ENCODE peak calls at places on chromosomes 16 and 17, in five cellular contexts. D, I, F, G and T are unnamed samples.

GRCh38 chr16:12271006-12271405 is 294.5 kb downstream of the SNX29 start:
- DNase-seq in D (no peak), I (no peak), F (peak), G (no peak), T (no peak)

GRCh38 chr17:60586288-60586974 is 13.6 kb upstream of the PPM1D start:
- DNase-seq in D (no peak), I (no peak), F (no peak), G (no peak), T (no peak)

GRCh38 chr16:66408181-66409048 is 18.7 kb upstream of the BEAN1 start:
- DNase-seq in D (no peak), I (no peak), F (peak), G (peak), T (peak)

GRCh38 chr16:35409503-35409902 is 1950.1 kb downstream of the TP53TG3F start:
- DNase-seq in D (no peak), I (no peak), F (no peak), G (no peak), T (no peak)

GRCh38 chr16:30893082-30893743 is 664 bp downstream of the BCL7C start:
- DNase-seq in D (no peak), I (no peak), F (no peak), G (no peak), T (no peak)

GRCh38 chr16:22635345-22635744 is 124.7 kb downstream of the NPIPB5 start:
- DNase-seq in D (no peak), I (no peak), F (no peak), G (no peak), T (no peak)

GRCh38 chr16:27311449-27311831 is 2.3 kb upstream of the IL4R start:
- DNase-seq in D (no peak), I (no peak), F (no peak), G (no peak), T (no peak)

GRCh38 chr16:20897253-20897896 is 2.8 kb downstream of the DCUN1D3 start:
- DNase-seq in D (no peak), I (no peak), F (no peak), G (peak), T (no peak)

GRCh38 chr16:82470506-82471196 is 156.1 kb upstream of the CDH13 start:
- DNase-seq in D (peak), I (no peak), F (no peak), G (no peak), T (no peak)

GRCh38 chr16:2147981-2148671 is at the start of gene RAB26:
- DNase-seq in D (peak), I (peak), F (no peak), G (peak), T (no peak)

GRCh38 chr16:28279006-28279405 is 13.3 kb upstream of the SBK1 start:
- DNase-seq in D (no peak), I (no peak), F (no peak), G (no peak), T (no peak)

GRCh38 chr17:72984925-72985322 is 107.6 kb downstream of the SLC39A11 start:
- DNase-seq in D (no peak), I (no peak), F (peak), G (no peak), T (no peak)

GRCh38 chr17:17041018-17041521 is 1.2 kb upstream of the MPRIP start:
- DNase-seq in D (no peak), I (no peak), F (no peak), G (peak), T (no peak)

GRCh38 chr16:77816293-77816692 is 27.9 kb downstream of the VAT1L start:
- DNase-seq in D (no peak), I (no peak), F (no peak), G (no peak), T (no peak)

GRCh38 chr16:12542818-12543699 is 260.6 kb downstream of the CPPED1 start:
- DNase-seq in D (no peak), I (no peak), F (no peak), G (no peak), T (no peak)

GRCh38 chr17:42866216-42866615 is 15.2 kb downstream of the AOC3 start:
- DNase-seq in D (no peak), I (no peak), F (no peak), G (no peak), T (no peak)

DNA sequence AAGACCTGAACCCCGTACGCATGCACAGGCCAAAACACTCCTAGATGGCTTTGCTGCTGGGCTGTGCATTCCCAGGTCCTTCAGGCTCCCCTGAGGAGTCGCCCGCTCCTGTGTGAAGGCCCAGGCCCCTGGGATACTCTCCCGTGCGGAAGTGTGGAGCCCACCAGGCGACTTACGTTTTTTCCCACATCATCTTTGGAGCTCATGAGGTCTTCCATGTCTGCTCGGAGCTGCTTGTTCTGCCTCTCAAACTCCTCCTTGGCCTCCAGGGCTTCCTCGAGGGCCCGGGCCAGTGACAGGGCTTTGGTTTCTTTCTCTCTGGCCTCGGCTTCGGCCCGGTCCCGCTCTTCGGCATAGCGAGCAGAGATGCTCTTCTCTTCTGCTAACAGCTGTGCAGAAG is 56.4 kb downstream of the NDEL1 start:
- DNase-seq in D (no peak), I (no peak), F (no peak), G (no peak), T (no peak)
- H3K27ac ChIP-seq in D (no peak), I (no peak), F (no peak), G (no peak), T (no peak)

GRCh38 chr16:779561-779960 is 8.6 kb downstream of the RPUSD1 start:
- DNase-seq in D (no peak), I (no peak), F (no peak), G (no peak), T (no peak)

GRCh38 chr16:778909-779527 is 9.2 kb downstream of the RPUSD1 start:
- DNase-seq in D (no peak), I (no peak), F (no peak), G (no peak), T (no peak)

GRCh38 chr16:776824-777223 is 11.4 kb downstream of the RPUSD1 start:
- DNase-seq in D (no peak), I (no peak), F (no peak), G (no peak), T (no peak)

GRCh38 chr16:778447-778846 is 9.7 kb downstream of the RPUSD1 start:
- DNase-seq in D (no peak), I (no peak), F (no peak), G (no peak), T (no peak)

GRCh38 chr16:777826-778225 is 10.4 kb downstream of the RPUSD1 start:
- DNase-seq in D (no peak), I (no peak), F (no peak), G (no peak), T (no peak)
- H3K27ac ChIP-seq in D (no peak), I (no peak), F (peak), G (no peak), T (no peak)

GRCh38 chr17:7834554-7834890 is 505 bp downstream of the KDM6B start:
- DNase-seq in D (peak), I (peak), F (no peak), G (peak), T (no peak)

GRCh38 chr17:7837375-7838290 is 3.6 kb downstream of the KDM6B start:
- DNase-seq in D (no peak), I (no peak), F (no peak), G (no peak), T (no peak)

GRCh38 chr17:7836596-7837374 is 2.8 kb downstream of the KDM6B start:
- DNase-seq in D (peak), I (peak), F (peak), G (peak), T (no peak)

GRCh38 chr17:7834891-7835817 is 1.1 kb downstream of the KDM6B start:
- DNase-seq in D (peak), I (peak), F (peak), G (peak), T (peak)

GRCh38 chr17:7835818-7836595 is 2.0 kb downstream of the KDM6B start:
- DNase-seq in D (peak), I (peak), F (no peak), G (peak), T (no peak)
- H3K27ac ChIP-seq in D (peak), I (peak), F (peak), G (peak), T (peak)

GRCh38 chr17:44775838-44776621 is 17.2 kb downstream of the ADAM11 start:
- DNase-seq in D (no peak), I (no peak), F (no peak), G (no peak), T (no peak)
- H3K27ac ChIP-seq in D (peak), I (peak), F (peak), G (no peak), T (no peak)

DNA sequence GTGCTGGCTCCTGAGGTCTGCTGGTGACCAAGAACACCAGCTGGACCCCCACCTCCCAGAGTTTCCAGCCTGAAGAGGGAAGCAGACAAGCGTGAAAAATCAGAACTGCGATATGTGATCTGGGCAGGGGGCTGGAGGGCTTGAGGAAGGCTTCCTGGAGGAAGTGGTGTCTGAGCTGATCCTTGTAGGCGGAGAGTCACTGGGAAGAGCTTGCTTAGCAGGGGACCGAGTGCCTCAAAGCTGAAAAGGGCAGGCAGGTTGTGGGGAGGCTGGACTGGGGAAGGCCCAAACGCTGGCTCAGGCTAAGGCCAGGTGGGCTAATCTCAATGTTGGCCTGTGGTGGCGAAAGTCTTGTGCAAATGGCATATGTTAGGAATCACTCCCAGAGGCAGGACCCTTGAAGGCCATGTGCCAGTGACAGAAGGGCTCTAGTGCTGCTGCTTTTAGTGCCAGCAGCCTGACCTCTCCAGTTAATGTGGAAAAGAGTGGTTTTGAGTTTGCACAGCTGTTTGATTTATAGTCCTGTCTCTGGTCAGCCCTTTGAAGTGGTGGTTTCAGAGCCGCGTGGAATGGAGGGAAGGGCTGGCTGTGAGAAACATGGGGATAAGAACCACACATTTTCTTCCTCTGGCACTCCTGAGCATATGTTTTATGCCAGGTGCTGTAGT is 85.3 kb upstream of the LGALS9 start:
- DNase-seq in D (no peak), I (no peak), F (no peak), G (peak), T (no peak)
- H3K27ac ChIP-seq in D (no peak), I (no peak), F (no peak), G (no peak), T (no peak)

DNA sequence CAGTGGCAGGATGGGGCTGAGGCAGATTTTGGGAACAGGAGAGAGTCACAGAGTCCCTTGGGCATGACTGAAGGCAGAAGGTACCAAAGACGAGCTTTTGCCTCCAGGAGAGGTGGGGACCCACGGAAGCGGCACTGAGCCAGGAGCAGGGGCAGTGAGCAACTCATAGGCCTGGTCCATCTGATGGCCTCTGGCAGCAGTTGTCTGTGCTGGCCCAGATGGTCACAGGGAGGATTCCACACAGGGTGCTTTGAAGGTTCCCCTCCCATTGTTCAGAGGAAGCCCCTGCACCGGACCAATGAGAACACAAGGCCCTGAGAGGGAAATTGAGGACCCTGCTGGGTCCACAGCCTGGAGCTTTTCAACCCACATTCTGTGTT is 360.3 kb upstream of the TNRC6C start:
- DNase-seq in D (no peak), I (no peak), F (no peak), G (no peak), T (no peak)
- H3K27ac ChIP-seq in D (no peak), I (no peak), F (no peak), G (no peak), T (no peak)